ENCODE peak calls at places on chromosome 7, in five cellular contexts. I is choroid plexus epithelial cell; R is effector CD4-positive, alpha-beta T cell; O is WERI-Rb-1; N is astrocyte of the cerebellum. K is an unnamed sample.

GRCh38 chr7:34320412-34320811 is 337.6 kb upstream of the NPSR1 start:
- DNase-seq in I (no peak), R (no peak), O (no peak), N (no peak), K (no peak)

GRCh38 chr7:30888783-30889182 is 22.9 kb upstream of the AQP1 start:
- DNase-seq in I (peak), R (no peak), O (no peak), N (peak), K (peak)

GRCh38 chr7:63067897-63068585 is 930.6 kb upstream of the ZNF722 start:
- DNase-seq in I (no peak), R (no peak), O (no peak), N (no peak), K (no peak)

GRCh38 chr7:32163911-32164310 is 93.7 kb upstream of the PDE1C start:
- DNase-seq in I (no peak), R (no peak), O (no peak), N (no peak), K (no peak)

GRCh38 chr7:22945584-22945983 is 68.3 kb downstream of the HYCC1 start:
- DNase-seq in I (no peak), R (no peak), O (peak), N (no peak), K (no peak)

GRCh38 chr7:4650471-4651047 is 31.5 kb upstream of the FOXK1 start:
- DNase-seq in I (peak), R (no peak), O (peak), N (no peak), K (no peak)

GRCh38 chr7:89170628-89171027 is 375.1 kb upstream of the TEX47 start:
- DNase-seq in I (no peak), R (no peak), O (no peak), N (no peak), K (no peak)

GRCh38 chr7:47609803-47610452 is 28.0 kb upstream of the TNS3 start:
- DNase-seq in I (peak), R (no peak), O (no peak), N (no peak), K (no peak)

GRCh38 chr7:4713183-4713784 is 31.2 kb downstream of the FOXK1 start:
- DNase-seq in I (peak), R (no peak), O (no peak), N (peak), K (peak)

GRCh38 chr7:131683536-131684125 is 127.2 kb upstream of the PODXL start:
- DNase-seq in I (no peak), R (no peak), O (no peak), N (no peak), K (no peak)